ENCODE peak calls at places on chromosomes 2 and 18, in nine cellular contexts. One of them, this sample, is unnamed.

GRCh38 chr2:85390941-85391669 is 19.1 kb downstream of the CAPG start:
- DNase-seq in breast epithelium: no peak
- DNase-seq in ovary: no peak
- DNase-seq in A549: peak; percentile 85
- DNase-seq in dorsolateral prefrontal cortex: peak; percentile 68
- DNase-seq in cardiac fibroblast: peak; percentile 58
- DNase-seq in nephron progenitor cell: peak; percentile 71
- DNase-seq in heart right ventricle: peak; percentile 71
- DNase-seq in Calu3: peak; percentile 87
- DNase-seq in this sample: peak; percentile 48

GRCh38 chr18:79926715-79927596 is 24.5 kb downstream of the SLC66A2 start:
- DNase-seq in breast epithelium: peak; percentile 12
- DNase-seq in dorsolateral prefrontal cortex: peak; percentile 21
- DNase-seq in Calu3: no peak
- DNase-seq in heart right ventricle: no peak
- DNase-seq in cardiac fibroblast: no peak
- DNase-seq in A549: no peak
- DNase-seq in nephron progenitor cell: no peak
- DNase-seq in ovary: peak; percentile 12
- DNase-seq in this sample: no peak

GRCh38 chr2:201256001-201256544 is 4.3 kb upstream of the CASP8 start:
- DNase-seq in breast epithelium: no peak
- DNase-seq in A549: no peak
- DNase-seq in cardiac fibroblast: no peak
- DNase-seq in nephron progenitor cell: no peak
- DNase-seq in heart right ventricle: no peak
- DNase-seq in dorsolateral prefrontal cortex: no peak
- DNase-seq in Calu3: no peak
- DNase-seq in ovary: no peak
- DNase-seq in this sample: no peak

GRCh38 chr2:120703330-120703994 is 32.2 kb upstream of the GLI2 start:
- DNase-seq in Calu3: peak; percentile 28
- DNase-seq in cardiac fibroblast: peak; percentile 70
- DNase-seq in ovary: no peak
- DNase-seq in dorsolateral prefrontal cortex: no peak
- DNase-seq in breast epithelium: no peak
- DNase-seq in heart right ventricle: no peak
- DNase-seq in A549: no peak
- DNase-seq in nephron progenitor cell: no peak
- DNase-seq in this sample: peak; percentile 70

GRCh38 chr2:149017116-149017985 is 21.1 kb upstream of the LYPD6B start:
- DNase-seq in Calu3: peak; percentile 82
- DNase-seq in A549: peak; percentile 49
- DNase-seq in heart right ventricle: peak; percentile 47
- DNase-seq in nephron progenitor cell: peak; percentile 88
- DNase-seq in ovary: peak; percentile 43
- DNase-seq in cardiac fibroblast: peak; percentile 84
- DNase-seq in breast epithelium: peak; percentile 69
- DNase-seq in dorsolateral prefrontal cortex: peak; percentile 88
- DNase-seq in this sample: peak; percentile 75

GRCh38 chr18:69865656-69866241 is 81.9 kb downstream of the CD226 start:
- DNase-seq in dorsolateral prefrontal cortex: no peak
- DNase-seq in A549: no peak
- DNase-seq in Calu3: no peak
- DNase-seq in cardiac fibroblast: peak; percentile 2
- DNase-seq in nephron progenitor cell: no peak
- DNase-seq in breast epithelium: no peak
- DNase-seq in ovary: no peak
- DNase-seq in heart right ventricle: no peak
- DNase-seq in this sample: no peak

GRCh38 chr2:238585836-238586821 is 159.4 kb downstream of the ASB1 start:
- DNase-seq in dorsolateral prefrontal cortex: no peak
- DNase-seq in nephron progenitor cell: no peak
- DNase-seq in ovary: no peak
- DNase-seq in heart right ventricle: no peak
- DNase-seq in Calu3: no peak
- DNase-seq in A549: no peak
- DNase-seq in cardiac fibroblast: no peak
- DNase-seq in breast epithelium: no peak
- DNase-seq in this sample: peak; percentile 73

GRCh38 chr18:2572892-2573291 is 1.5 kb downstream of the NDC80 start:
- DNase-seq in Calu3: no peak
- DNase-seq in cardiac fibroblast: no peak
- DNase-seq in A549: no peak
- DNase-seq in heart right ventricle: no peak
- DNase-seq in ovary: no peak
- DNase-seq in nephron progenitor cell: no peak
- DNase-seq in dorsolateral prefrontal cortex: no peak
- DNase-seq in breast epithelium: no peak
- DNase-seq in this sample: no peak

GRCh38 chr2:25035537-25036220 is 6.2 kb upstream of the EFR3B start:
- DNase-seq in ovary: no peak
- DNase-seq in heart right ventricle: no peak
- DNase-seq in A549: no peak
- DNase-seq in nephron progenitor cell: no peak
- DNase-seq in cardiac fibroblast: no peak
- DNase-seq in Calu3: no peak
- DNase-seq in dorsolateral prefrontal cortex: no peak
- DNase-seq in breast epithelium: no peak
- DNase-seq in this sample: no peak

GRCh38 chr2:37168217-37168981 is 11.6 kb upstream of the EIF2AK2 start:
- DNase-seq in cardiac fibroblast: peak; percentile 63
- DNase-seq in A549: peak; percentile 78
- DNase-seq in Calu3: peak; percentile 44
- DNase-seq in heart right ventricle: no peak
- DNase-seq in breast epithelium: no peak
- DNase-seq in ovary: no peak
- DNase-seq in nephron progenitor cell: peak; percentile 20
- DNase-seq in dorsolateral prefrontal cortex: no peak
- DNase-seq in this sample: peak; percentile 59

GRCh38 chr2:238227587-238228032 is 12.2 kb downstream of the HES6 start:
- DNase-seq in cardiac fibroblast: no peak
- DNase-seq in A549: no peak
- DNase-seq in heart right ventricle: no peak
- DNase-seq in dorsolateral prefrontal cortex: no peak
- DNase-seq in ovary: no peak
- DNase-seq in breast epithelium: no peak
- DNase-seq in Calu3: no peak
- DNase-seq in nephron progenitor cell: no peak
- DNase-seq in this sample: no peak

GRCh38 chr2:204692790-204693189 is 147.5 kb downstream of the PARD3B start:
- DNase-seq in cardiac fibroblast: no peak
- DNase-seq in ovary: no peak
- DNase-seq in heart right ventricle: no peak
- DNase-seq in Calu3: no peak
- DNase-seq in breast epithelium: no peak
- DNase-seq in A549: no peak
- DNase-seq in dorsolateral prefrontal cortex: no peak
- DNase-seq in nephron progenitor cell: no peak
- DNase-seq in this sample: no peak

GRCh38 chr2:205041472-205042130 is 496.3 kb downstream of the PARD3B start:
- DNase-seq in nephron progenitor cell: no peak
- DNase-seq in dorsolateral prefrontal cortex: no peak
- DNase-seq in Calu3: no peak
- DNase-seq in A549: no peak
- DNase-seq in cardiac fibroblast: no peak
- DNase-seq in heart right ventricle: no peak
- DNase-seq in breast epithelium: no peak
- DNase-seq in ovary: no peak
- DNase-seq in this sample: no peak

GRCh38 chr18:77262655-77263470 is 13.2 kb downstream of the GALR1 start:
- DNase-seq in Calu3: peak; percentile 41
- DNase-seq in breast epithelium: no peak
- DNase-seq in heart right ventricle: no peak
- DNase-seq in dorsolateral prefrontal cortex: no peak
- DNase-seq in ovary: no peak
- DNase-seq in cardiac fibroblast: no peak
- DNase-seq in A549: no peak
- DNase-seq in nephron progenitor cell: no peak
- DNase-seq in this sample: no peak

GRCh38 chr18:59917422-59917821 is 17.6 kb downstream of the PMAIP1 start:
- DNase-seq in heart right ventricle: no peak
- DNase-seq in ovary: no peak
- DNase-seq in Calu3: peak; percentile 42
- DNase-seq in dorsolateral prefrontal cortex: no peak
- DNase-seq in nephron progenitor cell: no peak
- DNase-seq in A549: no peak
- DNase-seq in breast epithelium: no peak
- DNase-seq in cardiac fibroblast: peak; percentile 65
- DNase-seq in this sample: no peak

GRCh38 chr2:239286901-239287300 is 113.9 kb downstream of the HDAC4 start:
- DNase-seq in Calu3: no peak
- DNase-seq in breast epithelium: no peak
- DNase-seq in heart right ventricle: no peak
- DNase-seq in ovary: no peak
- DNase-seq in dorsolateral prefrontal cortex: peak; percentile 23
- DNase-seq in nephron progenitor cell: no peak
- DNase-seq in A549: no peak
- DNase-seq in cardiac fibroblast: no peak
- DNase-seq in this sample: no peak

GRCh38 chr2:103959174-103960125 is 894.5 kb upstream of the POU3F3 start:
- DNase-seq in heart right ventricle: no peak
- DNase-seq in A549: peak; percentile 18
- DNase-seq in Calu3: peak; percentile 32
- DNase-seq in dorsolateral prefrontal cortex: peak; percentile 71
- DNase-seq in cardiac fibroblast: peak; percentile 1
- DNase-seq in breast epithelium: no peak
- DNase-seq in ovary: no peak
- DNase-seq in nephron progenitor cell: peak; percentile 54
- DNase-seq in this sample: peak; percentile 51
- TF ChIP-seq CTCF in heart right ventricle: peak; percentile 39
- TF ChIP-seq CTCF in A549: peak; percentile 66
- TF ChIP-seq CTCF in Calu3: peak; percentile 32
- TF ChIP-seq CTCF in dorsolateral prefrontal cortex: peak; percentile 67
- TF ChIP-seq CTCF in cardiac fibroblast: peak; percentile 47
- TF ChIP-seq CTCF in breast epithelium: peak; percentile 69
- TF ChIP-seq CTCF in ovary: no peak
- TF ChIP-seq CTCF in nephron progenitor cell: peak; percentile 85
- TF ChIP-seq CTCF in this sample: peak; percentile 79

DNA sequence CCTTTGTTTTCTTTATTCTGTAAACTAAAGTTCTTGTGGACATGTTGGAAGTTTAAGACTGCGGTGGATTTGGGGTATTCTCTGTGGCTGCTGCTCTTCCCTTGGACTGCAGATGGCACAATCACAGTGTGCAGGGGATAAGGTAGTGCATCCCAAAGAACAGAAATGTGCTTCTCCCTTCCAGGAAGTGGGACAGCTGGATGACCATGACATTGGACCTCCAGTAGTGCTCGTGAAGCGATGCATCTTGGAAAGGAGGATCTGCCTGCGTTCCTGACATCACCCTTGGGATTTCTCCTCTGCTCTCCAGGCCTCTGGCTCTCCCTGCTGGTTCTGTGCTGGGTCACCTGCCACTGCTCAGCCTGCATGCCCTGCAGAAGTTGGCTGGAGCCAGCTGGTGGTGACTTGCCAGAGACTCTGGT is 109.9 kb downstream of the SLC4A3 start:
- DNase-seq in Calu3: no peak
- DNase-seq in heart right ventricle: peak; percentile 25
- DNase-seq in nephron progenitor cell: peak; percentile 18
- DNase-seq in A549: peak; percentile 10
- DNase-seq in cardiac fibroblast: no peak
- DNase-seq in ovary: peak; percentile 75
- DNase-seq in dorsolateral prefrontal cortex: no peak
- DNase-seq in breast epithelium: peak; percentile 28
- DNase-seq in this sample: peak; percentile 23
- TF ChIP-seq CTCF in Calu3: peak; percentile 35
- TF ChIP-seq CTCF in heart right ventricle: peak; percentile 40
- TF ChIP-seq CTCF in nephron progenitor cell: peak; percentile 49
- TF ChIP-seq CTCF in A549: peak; percentile 59
- TF ChIP-seq CTCF in cardiac fibroblast: peak; percentile 36
- TF ChIP-seq CTCF in ovary: peak; percentile 25
- TF ChIP-seq CTCF in dorsolateral prefrontal cortex: peak; percentile 52
- TF ChIP-seq CTCF in breast epithelium: peak; percentile 8
- TF ChIP-seq CTCF in this sample: peak; percentile 66

GRCh38 chr2:233676046-233676445 is 4.3 kb downstream of the UGT1A9 start:
- DNase-seq in dorsolateral prefrontal cortex: no peak
- DNase-seq in Calu3: no peak
- DNase-seq in ovary: no peak
- DNase-seq in cardiac fibroblast: no peak
- DNase-seq in heart right ventricle: no peak
- DNase-seq in nephron progenitor cell: no peak
- DNase-seq in breast epithelium: no peak
- DNase-seq in A549: no peak
- DNase-seq in this sample: peak; percentile 69

GRCh38 chr2:233673896-233674295 is 2.2 kb downstream of the UGT1A9 start:
- DNase-seq in ovary: no peak
- DNase-seq in Calu3: no peak
- DNase-seq in dorsolateral prefrontal cortex: no peak
- DNase-seq in heart right ventricle: no peak
- DNase-seq in A549: no peak
- DNase-seq in nephron progenitor cell: no peak
- DNase-seq in breast epithelium: no peak
- DNase-seq in cardiac fibroblast: no peak
- DNase-seq in this sample: no peak

GRCh38 chr2:233671290-233672161 is at the start of gene UGT1A9:
- DNase-seq in ovary: no peak
- DNase-seq in dorsolateral prefrontal cortex: no peak
- DNase-seq in Calu3: no peak
- DNase-seq in breast epithelium: no peak
- DNase-seq in nephron progenitor cell: no peak
- DNase-seq in cardiac fibroblast: no peak
- DNase-seq in A549: no peak
- DNase-seq in heart right ventricle: no peak
- DNase-seq in this sample: no peak

GRCh38 chr2:233674314-233674713 is 2.6 kb downstream of the UGT1A9 start:
- DNase-seq in heart right ventricle: no peak
- DNase-seq in cardiac fibroblast: no peak
- DNase-seq in Calu3: no peak
- DNase-seq in breast epithelium: no peak
- DNase-seq in dorsolateral prefrontal cortex: no peak
- DNase-seq in A549: no peak
- DNase-seq in ovary: no peak
- DNase-seq in nephron progenitor cell: no peak
- DNase-seq in this sample: no peak

DNA sequence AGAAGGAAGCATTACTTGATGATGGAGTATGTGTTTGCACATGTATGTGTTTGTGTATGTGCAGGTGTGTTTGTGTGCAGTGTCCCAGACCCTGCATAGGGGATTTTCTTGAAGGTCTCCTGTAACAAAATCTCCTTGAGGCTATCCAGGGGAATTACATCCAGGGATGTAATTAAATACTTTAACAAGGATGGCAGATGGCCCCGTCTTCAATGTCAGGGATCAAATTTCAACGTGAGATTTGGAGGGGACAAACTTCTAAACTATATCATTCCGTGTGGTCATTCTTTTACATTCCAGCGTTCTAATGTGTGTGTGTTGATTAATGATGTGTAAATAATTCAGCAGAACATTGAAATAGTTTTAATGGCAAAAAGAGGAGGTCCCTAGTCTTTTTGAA is 3.3 kb downstream of the UGT1A9 start:
- DNase-seq in A549: no peak
- DNase-seq in Calu3: no peak
- DNase-seq in ovary: no peak
- DNase-seq in cardiac fibroblast: no peak
- DNase-seq in breast epithelium: no peak
- DNase-seq in dorsolateral prefrontal cortex: no peak
- DNase-seq in nephron progenitor cell: no peak
- DNase-seq in heart right ventricle: no peak
- DNase-seq in this sample: no peak
- TF ChIP-seq CTCF in A549: no peak
- TF ChIP-seq CTCF in Calu3: no peak
- TF ChIP-seq CTCF in ovary: no peak
- TF ChIP-seq CTCF in cardiac fibroblast: no peak
- TF ChIP-seq CTCF in breast epithelium: no peak
- TF ChIP-seq CTCF in dorsolateral prefrontal cortex: no peak
- TF ChIP-seq CTCF in nephron progenitor cell: no peak
- TF ChIP-seq CTCF in heart right ventricle: no peak
- TF ChIP-seq CTCF in this sample: no peak

GRCh38 chr18:24140697-24141096 is 1.8 kb downstream of the CABYR start:
- DNase-seq in Calu3: no peak
- DNase-seq in breast epithelium: no peak
- DNase-seq in A549: no peak
- DNase-seq in heart right ventricle: no peak
- DNase-seq in dorsolateral prefrontal cortex: no peak
- DNase-seq in nephron progenitor cell: no peak
- DNase-seq in ovary: no peak
- DNase-seq in cardiac fibroblast: no peak
- DNase-seq in this sample: no peak
- TF ChIP-seq CTCF in Calu3: no peak
- TF ChIP-seq CTCF in breast epithelium: no peak
- TF ChIP-seq CTCF in A549: no peak
- TF ChIP-seq CTCF in heart right ventricle: no peak
- TF ChIP-seq CTCF in dorsolateral prefrontal cortex: no peak
- TF ChIP-seq CTCF in nephron progenitor cell: no peak
- TF ChIP-seq CTCF in ovary: no peak
- TF ChIP-seq CTCF in cardiac fibroblast: no peak
- TF ChIP-seq CTCF in this sample: no peak